ENCODE peak calls at places on chromosomes 4 and X, in ten cellular contexts. J, H, P, B, R, W, D, E, G and I are unnamed samples.

GRCh38 chr4:143360838-143361237 is 24.2 kb downstream of the GAB1 start:
- DNase-seq in P (no peak), W (no peak), G (no peak), B (no peak), D (no peak), H (no peak), J (no peak), R (no peak), E (no peak), I (no peak)

GRCh38 chrX:149222040-149222439 is 283.1 kb downstream of the IDS start:
- DNase-seq in D (no peak), J (no peak), E (no peak), G (no peak), B (no peak), W (no peak), H (no peak), P (no peak), R (no peak), I (no peak)

GRCh38 chrX:50206753-50207152 is 2.2 kb downstream of the CCNB3 start:
- DNase-seq in P (no peak), R (no peak), G (no peak), B (no peak), W (no peak), J (no peak), H (no peak), D (no peak), E (no peak), I (no peak)

GRCh38 chr4:118282692-118283091 is 70.1 kb downstream of the PRSS12 start:
- DNase-seq in E (no peak), J (no peak), B (no peak), H (no peak), P (no peak), G (peak), D (no peak), R (no peak), W (peak), I (no peak)

GRCh38 chr4:24796632-24797031 is 1.3 kb downstream of the SOD3 start:
- DNase-seq in H (no peak), R (no peak), W (no peak), B (no peak), E (no peak), D (no peak), G (no peak), P (no peak), J (no peak), I (no peak)

GRCh38 chr4:7041851-7042696 is 1.1 kb upstream of the TADA2B start:
- DNase-seq in D (peak), G (peak), J (peak), R (no peak), P (no peak), E (peak), H (peak), W (peak), B (peak), I (no peak)

GRCh38 chr4:112759313-112759712 is 122.4 kb downstream of the LARP7 start:
- DNase-seq in G (no peak), H (no peak), B (no peak), R (no peak), J (no peak), W (no peak), E (no peak), P (no peak), D (no peak), I (no peak)

GRCh38 chrX:70012756-70013155 is 37.0 kb downstream of the AWAT2 start:
- DNase-seq in H (no peak), G (no peak), P (no peak), E (no peak), J (no peak), D (no peak), W (no peak), B (no peak), R (no peak), I (no peak)

GRCh38 chr4:24576276-24576675 is 8.1 kb downstream of the DHX15 start:
- DNase-seq in P (no peak), E (no peak), D (no peak), J (no peak), G (no peak), H (no peak), W (no peak), R (no peak), B (no peak), I (no peak)

GRCh38 chr4:87216469-87216868 is 3.9 kb downstream of the KLHL8 start:
- DNase-seq in P (no peak), B (no peak), J (no peak), R (no peak), D (no peak), H (no peak), W (peak), E (no peak), G (peak), I (no peak)

GRCh38 chr4:173168396-173169177 is at the start of gene GALNT7:
- DNase-seq in G (peak), R (no peak), P (peak), J (peak), B (peak), H (peak), W (peak), D (peak), E (peak), I (peak)

GRCh38 chrX:2690856-2691542 is at the start of gene CD99:
- DNase-seq in H (peak), P (peak), D (peak), E (peak), G (peak), W (peak), R (no peak), B (peak), J (peak), I (peak)

DNA sequence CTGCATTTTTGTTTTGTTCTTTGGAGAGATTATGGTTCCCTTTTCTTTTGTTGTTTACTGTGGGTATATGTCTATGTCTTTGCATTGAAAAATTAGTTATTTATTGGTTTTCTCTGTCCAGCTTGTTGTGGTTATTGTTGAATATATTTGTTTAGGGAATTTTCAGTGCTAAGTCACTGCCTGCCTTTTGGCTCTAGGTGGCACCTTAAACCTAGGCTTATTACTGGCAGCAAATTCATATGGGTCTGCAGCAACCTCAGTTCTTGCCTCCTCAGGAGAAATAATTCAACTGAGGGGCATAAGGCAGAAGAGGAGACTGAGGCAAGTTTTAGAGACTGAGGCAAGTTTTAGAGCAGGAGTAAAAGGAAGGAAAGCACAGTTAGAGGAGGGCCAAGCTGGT is 1157.3 kb upstream of the AGA start:
- DNase-seq in B (no peak), R (no peak), G (peak), E (no peak), W (no peak), P (no peak), J (no peak), D (no peak), H (no peak), I (no peak)
- TF ChIP-seq CTCF in B (no peak), R (peak), G (peak), E (no peak), W (no peak), P (no peak), J (no peak), D (no peak), H (no peak), I (no peak)

GRCh38 chrX:46904626-46905025 is 7.6 kb upstream of the JADE3 start:
- DNase-seq in H (no peak), R (no peak), P (no peak), W (no peak), D (no peak), J (no peak), G (no peak), B (no peak), E (no peak), I (no peak)

GRCh38 chrX:46898207-46898606 is 14.0 kb upstream of the JADE3 start:
- DNase-seq in G (no peak), H (no peak), W (no peak), E (no peak), D (no peak), R (no peak), P (no peak), B (no peak), J (no peak), I (no peak)

DNA sequence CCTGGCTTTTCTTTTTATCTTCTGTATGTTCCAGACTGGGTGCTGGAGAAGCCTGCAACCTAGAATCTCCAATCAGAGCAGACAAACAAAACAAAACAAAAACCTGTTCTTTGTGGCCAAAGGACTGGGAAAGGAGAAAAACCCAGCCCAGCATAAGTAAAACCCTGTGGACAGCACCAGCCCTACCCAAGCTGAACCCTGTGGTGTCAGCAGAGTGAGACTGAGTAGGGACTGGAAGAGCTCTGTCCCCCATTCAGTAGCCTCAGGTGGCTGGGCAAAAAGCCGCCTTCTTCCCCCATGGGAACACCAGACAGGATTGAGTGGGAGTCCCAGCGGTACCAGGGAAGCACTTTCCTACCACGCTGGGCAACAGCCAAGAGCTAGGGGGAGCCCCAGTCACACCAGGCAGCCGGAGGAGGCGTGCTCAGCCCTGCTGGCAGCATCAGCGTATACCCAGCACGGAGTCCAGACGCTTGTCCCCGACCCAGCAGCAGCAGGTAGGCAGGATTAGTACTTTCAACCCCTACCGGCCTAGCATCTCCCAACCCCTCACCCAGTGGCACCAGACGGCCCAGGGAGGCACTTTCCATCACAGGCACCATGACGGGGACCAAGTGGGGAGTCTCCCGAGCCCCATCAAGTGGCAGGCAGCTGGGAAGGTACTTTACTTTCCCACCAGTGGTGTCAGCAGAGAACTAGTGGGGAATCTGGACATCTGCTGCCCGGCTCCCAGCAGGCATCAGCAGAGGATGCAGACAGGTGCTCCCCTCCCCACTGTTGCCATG is 8.6 kb upstream of the JADE3 start:
- DNase-seq in P (peak), J (peak), B (peak), E (peak), D (peak), W (peak), R (peak), G (peak), H (peak), I (peak)
- TF ChIP-seq CTCF in P (peak), J (peak), B (peak), E (peak), D (peak), W (peak), R (peak), G (peak), H (peak), I (peak)

GRCh38 chr4:140244328-140244727 is 90.3 kb upstream of the MAML3 start:
- DNase-seq in H (no peak), P (no peak), R (no peak), J (no peak), E (no peak), D (no peak), B (no peak), W (no peak), G (no peak), I (no peak)
- TF ChIP-seq CTCF in H (no peak), P (no peak), R (no peak), J (no peak), E (no peak), D (no peak), B (no peak), W (no peak), G (no peak), I (no peak)

DNA sequence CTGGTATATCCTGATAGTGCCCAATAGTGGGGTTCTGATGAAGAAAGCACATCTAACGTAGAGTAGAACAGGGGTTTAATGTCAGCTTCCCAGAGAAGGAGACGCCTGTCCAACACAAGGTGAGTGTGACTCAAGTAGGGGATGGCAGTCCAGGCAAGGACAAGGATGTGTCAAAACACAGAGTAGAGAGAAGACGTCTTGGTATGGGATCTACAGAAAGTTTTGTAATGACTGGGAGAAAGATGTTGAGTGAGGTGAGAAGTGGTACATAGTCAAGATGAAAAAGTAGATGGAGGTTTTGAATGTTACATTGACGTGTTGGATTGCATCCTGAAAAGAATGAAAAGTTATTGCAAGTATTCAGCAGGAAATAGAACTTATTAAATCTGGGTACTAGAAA is 124.4 kb downstream of the TMA16 start:
- DNase-seq in W (no peak), H (no peak), P (no peak), G (no peak), E (no peak), B (no peak), J (no peak), D (no peak), R (no peak), I (no peak)
- TF ChIP-seq CTCF in W (no peak), H (no peak), P (no peak), G (no peak), E (no peak), B (no peak), J (no peak), D (no peak), R (no peak), I (no peak)

DNA sequence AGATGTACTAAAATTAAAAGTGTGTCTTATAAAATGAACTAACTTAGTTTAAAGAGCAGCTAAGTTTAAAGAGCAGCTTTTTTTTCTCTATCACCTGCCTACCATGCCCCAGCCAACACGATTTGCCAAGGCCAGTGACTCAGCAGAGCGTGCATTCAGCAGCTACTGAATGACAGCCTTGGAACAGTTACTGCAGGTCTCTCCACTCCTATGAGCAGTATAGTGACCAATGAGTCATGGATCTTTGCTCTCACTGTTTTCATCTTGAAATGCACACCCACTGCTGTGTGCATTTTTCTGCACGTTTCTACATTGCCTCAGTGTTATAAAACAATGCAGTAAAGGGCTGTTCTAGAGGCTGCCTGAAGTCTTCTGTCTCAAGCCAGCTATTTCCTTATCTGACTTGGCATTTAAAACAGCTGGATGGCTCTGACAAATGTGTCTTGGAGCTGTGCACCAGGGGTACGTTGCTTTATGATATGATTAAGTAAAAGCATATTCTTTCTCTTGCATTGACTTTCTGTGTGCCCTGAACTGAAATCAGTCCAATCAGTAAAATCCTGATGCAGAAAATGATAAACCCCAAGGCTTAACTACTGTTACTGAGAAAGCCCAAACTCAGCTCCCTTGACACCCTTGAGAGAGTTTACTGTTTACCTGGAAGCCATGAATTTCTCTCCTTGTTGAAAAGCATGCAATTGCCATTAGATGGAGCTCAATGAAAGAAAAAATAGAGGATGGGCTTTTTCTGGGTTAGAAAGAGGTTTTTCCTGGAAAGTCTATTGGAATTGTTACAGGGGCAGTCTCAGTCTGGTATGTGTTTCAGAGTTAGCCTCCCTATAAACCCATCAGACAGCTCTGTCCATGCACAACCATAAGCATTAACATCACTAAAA is 66.2 kb upstream of the C4orf54 start:
- DNase-seq in E (peak), G (peak), W (peak), D (no peak), R (peak), J (no peak), P (no peak), H (peak), B (peak), I (no peak)
- TF ChIP-seq CTCF in E (no peak), G (no peak), W (no peak), D (no peak), R (no peak), J (no peak), P (no peak), H (no peak), B (no peak), I (no peak)

GRCh38 chr4:98508248-98508647 is 150.2 kb downstream of the TSPAN5 start:
- DNase-seq in G (no peak), H (no peak), J (no peak), E (no peak), D (no peak), B (no peak), W (no peak), P (no peak), R (no peak), I (no peak)

GRCh38 chr4:98508825-98509539 is 149.4 kb downstream of the TSPAN5 start:
- DNase-seq in W (no peak), R (no peak), P (no peak), H (no peak), B (no peak), G (no peak), D (no peak), J (no peak), E (no peak), I (no peak)

GRCh38 chr4:98510757-98511517 is 147.5 kb downstream of the TSPAN5 start:
- DNase-seq in D (no peak), J (no peak), P (no peak), G (no peak), B (no peak), W (peak), H (no peak), E (no peak), R (no peak), I (no peak)

GRCh38 chr4:98510340-98510739 is 148.1 kb downstream of the TSPAN5 start:
- DNase-seq in G (no peak), J (no peak), W (no peak), P (no peak), H (no peak), R (no peak), E (no peak), B (no peak), D (no peak), I (no peak)

GRCh38 chr4:98509641-98510170 is 148.7 kb downstream of the TSPAN5 start:
- DNase-seq in G (no peak), E (no peak), B (no peak), H (no peak), W (no peak), D (no peak), J (no peak), R (no peak), P (no peak), I (no peak)
- TF ChIP-seq CTCF in G (no peak), E (no peak), B (no peak), H (no peak), W (no peak), D (no peak), J (no peak), R (no peak), P (no peak), I (no peak)

DNA sequence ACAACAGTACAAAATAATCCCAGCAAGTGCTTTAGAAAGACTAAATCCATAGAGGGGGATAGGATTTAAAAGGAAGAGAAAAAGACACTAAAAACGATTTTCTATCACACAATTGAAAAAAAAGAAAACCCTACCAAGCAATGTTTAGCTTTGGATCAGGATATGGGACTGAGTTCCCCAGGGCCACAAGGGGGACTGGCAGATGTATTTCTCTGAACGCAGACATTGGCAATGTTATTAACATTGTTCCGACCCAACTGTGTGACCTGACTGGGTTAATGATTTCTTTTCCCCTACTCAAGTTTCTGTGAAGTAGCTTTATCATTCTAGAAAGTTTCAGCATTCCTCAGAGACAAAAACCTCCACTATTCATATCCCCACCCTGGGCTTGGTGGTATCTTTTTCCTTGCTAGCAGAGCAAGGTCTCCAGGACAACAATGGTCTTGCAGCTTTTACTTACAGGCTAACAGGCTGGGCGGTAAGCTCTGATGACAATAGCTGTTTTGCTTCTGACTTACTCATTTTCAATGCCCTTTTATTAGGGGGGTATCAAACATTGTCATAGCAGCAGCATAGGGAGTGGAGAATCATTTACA is 25.8 kb downstream of the SLC7A11 start:
- DNase-seq in R (no peak), G (no peak), E (no peak), H (no peak), B (no peak), D (no peak), J (no peak), W (no peak), P (no peak), I (no peak)
- TF ChIP-seq CTCF in R (no peak), G (no peak), E (no peak), H (no peak), B (no peak), D (no peak), J (no peak), W (no peak), P (no peak), I (no peak)